ENCODE peak calls at places on chromosomes 12 and 14, in four cellular contexts. One of them, this sample, is unnamed.

GRCh38 chr12:9810721-9811120 is 16.6 kb upstream of the KLRF1 start:
- DNase-seq in GM12878: no peak
- DNase-seq in A549: no peak
- DNase-seq in IMR-90: no peak
- DNase-seq in this sample: no peak

GRCh38 chr14:21735639-21736307 is 62.2 kb upstream of the OR4E1 start:
- DNase-seq in GM12878: no peak
- DNase-seq in A549: no peak
- DNase-seq in IMR-90: no peak
- DNase-seq in this sample: no peak

GRCh38 chr14:72186461-72187035 is 254.3 kb downstream of the RGS6 start:
- DNase-seq in GM12878: no peak
- DNase-seq in A549: no peak
- DNase-seq in IMR-90: no peak
- DNase-seq in this sample: no peak

GRCh38 chr12:55637467-55637866 is 775 bp downstream of the OR10P1 start:
- DNase-seq in GM12878: no peak
- DNase-seq in A549: no peak
- DNase-seq in IMR-90: no peak
- DNase-seq in this sample: no peak

GRCh38 chr14:60977848-60978247 is 3.0 kb downstream of the TRMT5 start:
- DNase-seq in GM12878: no peak
- DNase-seq in A549: no peak
- DNase-seq in IMR-90: no peak
- DNase-seq in this sample: no peak

GRCh38 chr12:73383584-73384229 is 1111.5 kb downstream of the TRHDE start:
- DNase-seq in GM12878: no peak
- DNase-seq in A549: no peak
- DNase-seq in IMR-90: no peak
- DNase-seq in this sample: no peak

GRCh38 chr12:13196302-13196921 is at the start of gene EMP1:
- DNase-seq in GM12878: peak
- DNase-seq in A549: peak
- DNase-seq in IMR-90: peak
- DNase-seq in this sample: peak

GRCh38 chr14:43539210-43539609 is 967.9 kb downstream of the FSCB start:
- DNase-seq in GM12878: no peak
- DNase-seq in A549: no peak
- DNase-seq in IMR-90: peak
- DNase-seq in this sample: peak

GRCh38 chr12:91222746-91223145 is 40.1 kb upstream of the DCN start:
- DNase-seq in GM12878: no peak
- DNase-seq in A549: no peak
- DNase-seq in IMR-90: peak
- DNase-seq in this sample: no peak

GRCh38 chr12:835754-836493 is 83.5 kb downstream of the WNK1 start:
- DNase-seq in GM12878: no peak
- DNase-seq in A549: no peak
- DNase-seq in IMR-90: no peak
- DNase-seq in this sample: no peak

GRCh38 chr12:101809208-101809607 is 21.6 kb downstream of the GNPTAB start:
- DNase-seq in GM12878: no peak
- DNase-seq in A549: no peak
- DNase-seq in IMR-90: no peak
- DNase-seq in this sample: no peak

GRCh38 chr14:24411468-24412454 is 13.0 kb downstream of the NYNRIN start:
- DNase-seq in GM12878: no peak
- DNase-seq in A549: peak
- DNase-seq in IMR-90: peak
- DNase-seq in this sample: peak

GRCh38 chr12:644818-645552 is 18.3 kb downstream of the NINJ2 start:
- DNase-seq in GM12878: no peak
- DNase-seq in A549: no peak
- DNase-seq in IMR-90: no peak
- DNase-seq in this sample: no peak

GRCh38 chr14:56195727-56196126 is 77.5 kb downstream of the PELI2 start:
- DNase-seq in GM12878: peak
- DNase-seq in A549: no peak
- DNase-seq in IMR-90: peak
- DNase-seq in this sample: no peak
- H3K4me2 ChIP-seq in GM12878: peak
- H3K4me2 ChIP-seq in A549: peak
- H3K4me2 ChIP-seq in IMR-90: no peak
- H3K4me2 ChIP-seq in this sample: no peak

GRCh38 chr14:76868453-76869170 is 42.4 kb downstream of the LRRC74A start:
- DNase-seq in GM12878: no peak
- DNase-seq in A549: no peak
- DNase-seq in IMR-90: no peak
- DNase-seq in this sample: no peak
- TF ChIP-seq CEBPB in GM12878: no peak
- TF ChIP-seq CEBPB in A549: no peak
- TF ChIP-seq CEBPB in IMR-90: no peak
- TF ChIP-seq CEBPB in this sample: no peak

GRCh38 chr12:7162691-7163114 is 26.8 kb upstream of the PEX5 start:
- DNase-seq in GM12878: no peak
- DNase-seq in A549: peak
- DNase-seq in IMR-90: no peak
- DNase-seq in this sample: peak
- H3K4me2 ChIP-seq in GM12878: no peak
- H3K4me2 ChIP-seq in A549: peak
- H3K4me2 ChIP-seq in IMR-90: no peak
- H3K4me2 ChIP-seq in this sample: peak

GRCh38 chr12:111137968-111138367 is 217.6 kb upstream of the MYL2 start:
- DNase-seq in GM12878: no peak
- DNase-seq in A549: no peak
- DNase-seq in IMR-90: no peak
- DNase-seq in this sample: no peak
- TF ChIP-seq CEBPB in GM12878: no peak
- TF ChIP-seq CEBPB in A549: no peak
- TF ChIP-seq CEBPB in IMR-90: no peak
- TF ChIP-seq CEBPB in this sample: no peak

GRCh38 chr12:71456316-71456715 is 16.7 kb downstream of the LGR5 start:
- DNase-seq in GM12878: no peak
- DNase-seq in A549: no peak
- DNase-seq in IMR-90: no peak
- DNase-seq in this sample: no peak
- H3K4me2 ChIP-seq in GM12878: no peak
- H3K4me2 ChIP-seq in A549: no peak
- H3K4me2 ChIP-seq in IMR-90: no peak
- H3K4me2 ChIP-seq in this sample: no peak

GRCh38 chr14:69317392-69317755 is 57.4 kb downstream of the GALNT16 start:
- DNase-seq in GM12878: no peak
- DNase-seq in A549: no peak
- DNase-seq in IMR-90: no peak
- DNase-seq in this sample: no peak

GRCh38 chr14:69318241-69318640 is 58.3 kb downstream of the GALNT16 start:
- DNase-seq in GM12878: no peak
- DNase-seq in A549: no peak
- DNase-seq in IMR-90: peak
- DNase-seq in this sample: no peak

GRCh38 chr14:69317780-69318179 is 57.8 kb downstream of the GALNT16 start:
- DNase-seq in GM12878: no peak
- DNase-seq in A549: no peak
- DNase-seq in IMR-90: no peak
- DNase-seq in this sample: no peak

GRCh38 chr14:69315302-69315701 is 55.3 kb downstream of the GALNT16 start:
- DNase-seq in GM12878: no peak
- DNase-seq in A549: no peak
- DNase-seq in IMR-90: no peak
- DNase-seq in this sample: no peak

DNA sequence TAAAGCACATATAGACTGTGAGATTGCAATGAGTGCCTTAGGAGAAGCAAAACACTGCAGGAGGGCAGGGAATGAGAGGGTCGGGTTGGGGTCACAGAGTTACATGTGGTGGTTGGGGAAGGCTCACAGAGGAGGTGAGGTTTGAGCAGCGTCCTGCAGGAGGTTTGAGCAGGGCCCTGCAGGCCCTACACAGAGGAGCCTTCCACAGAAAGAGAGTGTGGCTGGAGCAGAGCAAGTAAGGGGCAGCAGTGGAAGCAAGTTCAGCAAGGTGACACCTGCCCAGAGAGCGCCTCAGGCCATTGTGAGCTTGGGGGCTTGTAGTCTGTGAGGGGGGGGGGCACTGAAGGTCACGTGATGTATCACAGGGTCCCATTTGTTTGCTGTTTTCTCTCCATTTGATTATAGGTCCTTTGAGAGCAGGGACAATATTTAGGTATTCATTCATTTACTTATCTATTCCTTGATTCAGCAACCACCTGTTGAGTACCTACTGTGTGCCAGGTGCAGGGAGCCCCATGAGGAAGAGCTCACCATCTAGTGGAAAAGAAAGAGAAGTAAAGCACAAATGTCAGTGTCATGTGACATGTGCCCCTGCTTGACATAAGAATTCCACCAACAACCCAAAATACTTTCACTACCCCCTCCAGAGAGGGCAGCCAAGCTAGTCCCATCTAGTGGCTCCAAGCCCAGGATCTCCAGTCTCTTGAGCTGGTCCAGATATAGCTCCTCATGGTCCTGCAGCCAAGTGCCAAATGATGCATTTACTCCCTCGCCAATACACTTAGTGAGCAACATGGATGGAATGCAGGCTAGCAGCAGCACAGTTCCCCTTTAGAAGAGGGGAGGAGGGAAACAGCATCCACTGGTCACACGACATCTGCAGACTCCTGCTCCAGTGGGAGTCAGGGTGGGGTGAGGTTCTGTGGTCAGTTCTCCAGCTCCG is 56.8 kb downstream of the GALNT16 start:
- DNase-seq in GM12878: no peak
- DNase-seq in A549: peak
- DNase-seq in IMR-90: peak
- DNase-seq in this sample: no peak
- TF ChIP-seq CEBPB in GM12878: no peak
- TF ChIP-seq CEBPB in A549: no peak
- TF ChIP-seq CEBPB in IMR-90: no peak
- TF ChIP-seq CEBPB in this sample: no peak

DNA sequence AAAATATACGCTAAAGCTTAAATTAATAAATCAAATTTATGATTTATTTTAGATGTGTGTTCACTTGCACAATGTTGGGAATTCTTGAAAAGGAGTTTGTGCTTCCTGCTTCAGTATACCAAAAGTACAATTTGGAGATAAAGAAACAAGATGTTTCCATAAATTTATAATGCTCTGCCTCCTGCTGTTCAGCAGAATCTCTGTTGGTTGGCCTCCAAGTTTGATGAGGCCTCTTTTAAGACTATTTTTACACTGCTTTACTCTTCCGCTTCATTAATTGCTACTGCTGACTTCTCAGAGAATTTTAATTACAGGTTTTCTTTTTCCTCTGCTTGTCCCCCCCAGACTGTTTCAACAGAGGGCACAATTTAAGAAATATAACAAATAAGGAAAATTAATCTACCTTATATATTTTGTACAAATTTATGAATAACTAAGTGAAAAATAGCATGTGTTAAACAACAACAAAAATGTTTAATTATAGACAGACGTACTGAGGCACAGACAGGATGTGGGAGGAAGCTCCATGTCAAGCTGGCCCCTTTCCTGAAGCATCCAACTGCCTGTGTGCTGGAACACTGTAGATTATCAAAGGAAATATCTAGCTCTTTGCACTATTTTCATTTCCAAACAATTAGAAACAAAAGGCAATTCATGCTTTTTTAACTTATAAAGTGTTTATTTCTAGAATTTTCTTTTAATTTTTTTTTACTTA is 83.9 kb downstream of the PIK3C2G start:
- DNase-seq in GM12878: no peak
- DNase-seq in A549: no peak
- DNase-seq in IMR-90: no peak
- DNase-seq in this sample: no peak
- H3K4me2 ChIP-seq in GM12878: no peak
- H3K4me2 ChIP-seq in A549: no peak
- H3K4me2 ChIP-seq in IMR-90: peak
- H3K4me2 ChIP-seq in this sample: no peak

GRCh38 chr14:49484180-49484579 is 102.0 kb downstream of the RPS29 start:
- DNase-seq in GM12878: no peak
- DNase-seq in A549: no peak
- DNase-seq in IMR-90: no peak
- DNase-seq in this sample: no peak
- TF ChIP-seq CEBPB in GM12878: no peak
- TF ChIP-seq CEBPB in A549: no peak
- TF ChIP-seq CEBPB in IMR-90: no peak
- TF ChIP-seq CEBPB in this sample: no peak

DNA sequence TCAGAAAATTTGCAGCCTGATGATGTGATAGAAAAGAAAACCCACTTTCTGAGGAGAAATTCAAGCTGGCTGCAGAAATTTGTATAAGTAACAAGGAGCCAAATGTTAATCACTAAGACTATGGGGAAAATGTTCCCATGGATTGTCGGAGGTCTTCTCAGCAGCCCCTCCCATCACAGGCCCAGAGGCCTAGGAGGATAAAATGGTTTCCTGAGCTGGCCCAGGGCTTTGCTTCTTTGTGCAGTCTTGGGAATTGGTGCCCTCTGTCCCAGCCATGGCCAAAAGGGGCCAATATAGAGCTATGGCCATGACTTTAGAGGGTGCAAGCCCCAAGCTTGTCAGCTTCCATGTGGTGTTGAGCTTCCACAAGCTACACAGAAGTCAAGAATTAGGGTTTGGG is 335.9 kb downstream of the ATP23 start:
- DNase-seq in GM12878: no peak
- DNase-seq in A549: no peak
- DNase-seq in IMR-90: no peak
- DNase-seq in this sample: no peak
- H3K4me2 ChIP-seq in GM12878: no peak
- H3K4me2 ChIP-seq in A549: no peak
- H3K4me2 ChIP-seq in IMR-90: no peak
- H3K4me2 ChIP-seq in this sample: no peak

GRCh38 chr12:4112290-4112689 is 161.3 kb upstream of the CCND2 start:
- DNase-seq in GM12878: peak
- DNase-seq in A549: no peak
- DNase-seq in IMR-90: no peak
- DNase-seq in this sample: no peak

GRCh38 chr12:4111010-4111409 is 162.6 kb upstream of the CCND2 start:
- DNase-seq in GM12878: no peak
- DNase-seq in A549: no peak
- DNase-seq in IMR-90: no peak
- DNase-seq in this sample: no peak

GRCh38 chr12:4114986-4115385 is 158.6 kb upstream of the CCND2 start:
- DNase-seq in GM12878: no peak
- DNase-seq in A549: no peak
- DNase-seq in IMR-90: no peak
- DNase-seq in this sample: no peak

GRCh38 chr12:4115570-4115969 is 158.0 kb upstream of the CCND2 start:
- DNase-seq in GM12878: no peak
- DNase-seq in A549: no peak
- DNase-seq in IMR-90: no peak
- DNase-seq in this sample: no peak

DNA sequence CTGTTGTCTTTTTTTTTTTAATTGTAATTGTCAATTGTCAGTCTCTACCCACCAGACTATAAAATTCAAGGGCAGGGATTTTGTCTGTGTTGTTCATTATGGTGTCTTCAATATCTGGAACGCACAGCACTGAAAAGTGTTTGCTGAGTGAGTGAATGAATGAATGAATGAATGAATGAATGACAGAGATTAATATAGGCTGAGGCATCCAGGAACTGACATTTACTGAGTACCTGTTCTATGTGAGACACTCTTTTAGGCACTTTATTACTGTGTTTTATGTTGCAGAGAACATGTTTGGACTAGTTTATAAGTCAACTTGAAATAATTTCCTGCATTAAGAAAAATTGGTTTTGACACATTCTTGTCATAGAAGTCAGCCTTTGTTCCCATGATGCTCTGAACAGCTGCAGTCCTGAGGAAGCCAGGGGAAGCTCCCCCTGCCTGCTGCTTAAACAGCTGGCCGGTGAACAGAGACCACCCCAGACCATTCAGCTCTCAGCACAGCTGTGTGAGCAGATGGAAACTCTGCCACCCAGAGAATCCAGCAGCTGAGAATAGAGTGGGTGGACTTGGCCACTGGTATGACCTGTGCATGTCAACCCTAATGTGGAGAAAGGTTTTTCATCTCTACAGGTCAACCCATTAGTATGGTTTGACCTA is 160.7 kb upstream of the CCND2 start:
- DNase-seq in GM12878: no peak
- DNase-seq in A549: no peak
- DNase-seq in IMR-90: peak
- DNase-seq in this sample: no peak
- TF ChIP-seq CEBPB in GM12878: no peak
- TF ChIP-seq CEBPB in A549: no peak
- TF ChIP-seq CEBPB in IMR-90: no peak
- TF ChIP-seq CEBPB in this sample: no peak